ENCODE peak calls at places on chromosomes 16 and 17, in nine cellular contexts. T is IMR-90; J is GM19239; V is hippocampal formation; Y is naive thymus-derived CD4-positive, alpha-beta T cell; N is left cardiac atrium; G is hypothalamus; Q is sciatic nerve; I is activated CD4-positive, alpha-beta memory T cell treated with anti-CD3 and anti-CD28 coated beads, Interleukin-2, amount 10 ng/mL, durations not matched to agents 7 days and 5 days. U is an unnamed sample.

GRCh38 chr17:44345497-44346026 is 460 bp downstream of the GRN start:
- DNase-seq in T (peak), J (no peak), V (peak), Y (no peak), N (no peak), G (no peak), Q (no peak), I (no peak), U (peak)

GRCh38 chr17:38435795-38436194 is 7.5 kb downstream of the ARHGAP23 start:
- DNase-seq in T (no peak), J (no peak), V (no peak), Y (no peak), N (no peak), G (no peak), Q (no peak), I (no peak), U (no peak)

GRCh38 chr16:73572135-73572534 is 524.2 kb upstream of the ZFHX3 start:
- DNase-seq in T (no peak), J (no peak), V (no peak), Y (no peak), N (no peak), G (no peak), Q (peak), I (no peak), U (no peak)

GRCh38 chr17:40056379-40057005 is 2.3 kb upstream of the MED24 start:
- DNase-seq in T (no peak), J (no peak), V (peak), Y (no peak), N (no peak), G (no peak), Q (no peak), I (no peak), U (peak)

GRCh38 chr17:75917443-75918111 is 12.9 kb upstream of the MRPL38 start:
- DNase-seq in T (no peak), J (no peak), V (no peak), Y (no peak), N (no peak), G (no peak), Q (no peak), I (no peak), U (no peak)

GRCh38 chr16:30741461-30741914 is 6.7 kb upstream of the PHKG2 start:
- DNase-seq in T (peak), J (no peak), V (no peak), Y (no peak), N (no peak), G (no peak), Q (no peak), I (no peak), U (no peak)

GRCh38 chr16:69501956-69502457 is 63.8 kb upstream of the NFAT5 start:
- DNase-seq in T (no peak), J (no peak), V (no peak), Y (no peak), N (no peak), G (no peak), Q (no peak), I (no peak), U (no peak)

GRCh38 chr17:76710863-76711611 is at the start of gene MXRA7:
- DNase-seq in T (peak), J (peak), V (peak), Y (peak), N (peak), G (peak), Q (peak), I (peak), U (peak)

GRCh38 chr17:51652529-51652928 is 392.2 kb downstream of the UTP18 start:
- DNase-seq in T (no peak), J (no peak), V (no peak), Y (no peak), N (no peak), G (no peak), Q (no peak), I (no peak), U (no peak)

GRCh38 chr16:9976641-9977040 is 205.6 kb downstream of the GRIN2A start:
- DNase-seq in T (no peak), J (no peak), V (peak), Y (no peak), N (no peak), G (no peak), Q (no peak), I (no peak), U (no peak)

GRCh38 chr17:76027159-76027839 is at the start of gene EVPL:
- DNase-seq in T (no peak), J (no peak), V (no peak), Y (no peak), N (no peak), G (no peak), Q (no peak), I (no peak), U (no peak)

GRCh38 chr16:69338557-69339288 is 641 bp downstream of the COG8 start:
- DNase-seq in T (no peak), J (no peak), V (no peak), Y (no peak), N (peak), G (no peak), Q (no peak), I (no peak), U (peak)

GRCh38 chr17:31357831-31358400 is 33.6 kb upstream of the RAB11FIP4 start:
- DNase-seq in T (peak), J (no peak), V (no peak), Y (no peak), N (no peak), G (no peak), Q (no peak), I (no peak), U (no peak)

GRCh38 chr16:1621851-1622250 is 9.7 kb downstream of the CRAMP1 start:
- DNase-seq in T (no peak), J (no peak), V (no peak), Y (no peak), N (no peak), G (no peak), Q (no peak), I (no peak), U (no peak)

GRCh38 chr17:76005263-76006149 is 4.9 kb downstream of the CDK3 start:
- DNase-seq in T (peak), J (peak), V (peak), Y (peak), N (peak), G (peak), Q (peak), I (peak), U (peak)

GRCh38 chr17:64466019-64466735 is 17.3 kb downstream of the MILR1 start:
- DNase-seq in T (no peak), J (no peak), V (no peak), Y (no peak), N (no peak), G (no peak), Q (no peak), I (no peak), U (no peak)

GRCh38 chr16:56013962-56014552 is 138.9 kb upstream of the CES5A start:
- DNase-seq in T (peak), J (peak), V (no peak), Y (no peak), N (peak), G (no peak), Q (peak), I (peak), U (no peak)

GRCh38 chr17:35577826-35578194 is 561 bp downstream of the PEX12 start:
- DNase-seq in T (peak), J (no peak), V (no peak), Y (no peak), N (no peak), G (no peak), Q (no peak), I (no peak), U (no peak)

GRCh38 chr17:6780886-6781285 is 4.9 kb downstream of the FBXO39 start:
- DNase-seq in T (no peak), J (no peak), V (no peak), Y (no peak), N (no peak), G (no peak), Q (no peak), I (no peak), U (no peak)

GRCh38 chr17:8946476-8946875 is 19.0 kb downstream of the PIK3R5 start:
- DNase-seq in T (peak), J (no peak), V (no peak), Y (no peak), N (no peak), G (no peak), Q (no peak), I (no peak), U (no peak)

GRCh38 chr17:55334285-55334684 is 69.5 kb downstream of the HLF start:
- DNase-seq in T (no peak), J (no peak), V (no peak), Y (no peak), N (no peak), G (no peak), Q (no peak), I (no peak), U (no peak)

U was measured in spleen.